ENCODE peak calls at places on chromosome 18, in nine cellular contexts. One of them, this sample, is unnamed.

GRCh38 chr18:33210575-33211189 is 229.8 kb downstream of the CCDC178 start:
- DNase-seq in activated B cell treated with CpG ODN at 0.5 μM for 24 hours: no peak
- DNase-seq in upper lobe of right lung: no peak
- DNase-seq in endothelial cell: no peak
- DNase-seq in SK-N-SH: peak; percentile 12
- DNase-seq in GM10248: no peak
- DNase-seq in Panc1: no peak
- DNase-seq in mesothelial cell of epicardium: no peak
- DNase-seq in nephron progenitor cell: peak; percentile 15
- DNase-seq in this sample: no peak

GRCh38 chr18:22699629-22700028 is 233.5 kb upstream of the RBBP8 start:
- DNase-seq in Panc1: no peak
- DNase-seq in SK-N-SH: no peak
- DNase-seq in activated B cell treated with CpG ODN at 0.5 μM for 24 hours: no peak
- DNase-seq in upper lobe of right lung: no peak
- DNase-seq in nephron progenitor cell: no peak
- DNase-seq in GM10248: no peak
- DNase-seq in mesothelial cell of epicardium: no peak
- DNase-seq in endothelial cell: no peak
- DNase-seq in this sample: no peak

GRCh38 chr18:27235218-27235870 is 50.2 kb upstream of the CHST9 start:
- DNase-seq in Panc1: no peak
- DNase-seq in SK-N-SH: no peak
- DNase-seq in GM10248: no peak
- DNase-seq in endothelial cell: no peak
- DNase-seq in upper lobe of right lung: no peak
- DNase-seq in activated B cell treated with CpG ODN at 0.5 μM for 24 hours: no peak
- DNase-seq in nephron progenitor cell: no peak
- DNase-seq in mesothelial cell of epicardium: no peak
- DNase-seq in this sample: no peak

GRCh38 chr18:8948471-8949149 is 153.9 kb upstream of the NDUFV2 start:
- DNase-seq in upper lobe of right lung: no peak
- DNase-seq in GM10248: no peak
- DNase-seq in SK-N-SH: no peak
- DNase-seq in endothelial cell: no peak
- DNase-seq in mesothelial cell of epicardium: no peak
- DNase-seq in Panc1: no peak
- DNase-seq in activated B cell treated with CpG ODN at 0.5 μM for 24 hours: no peak
- DNase-seq in nephron progenitor cell: no peak
- DNase-seq in this sample: no peak

GRCh38 chr18:78659748-78660147 is 319.9 kb upstream of the SALL3 start:
- DNase-seq in SK-N-SH: peak; percentile 59
- DNase-seq in GM10248: no peak
- DNase-seq in upper lobe of right lung: no peak
- DNase-seq in activated B cell treated with CpG ODN at 0.5 μM for 24 hours: no peak
- DNase-seq in endothelial cell: no peak
- DNase-seq in nephron progenitor cell: peak; percentile 61
- DNase-seq in Panc1: no peak
- DNase-seq in mesothelial cell of epicardium: no peak
- DNase-seq in this sample: no peak

GRCh38 chr18:78679861-78680260 is 299.8 kb upstream of the SALL3 start:
- DNase-seq in endothelial cell: no peak
- DNase-seq in upper lobe of right lung: peak; percentile 26
- DNase-seq in GM10248: no peak
- DNase-seq in nephron progenitor cell: no peak
- DNase-seq in Panc1: no peak
- DNase-seq in SK-N-SH: no peak
- DNase-seq in mesothelial cell of epicardium: no peak
- DNase-seq in activated B cell treated with CpG ODN at 0.5 μM for 24 hours: no peak
- DNase-seq in this sample: no peak

GRCh38 chr18:23494992-23495391 is 8.3 kb upstream of the RMC1 start:
- DNase-seq in SK-N-SH: no peak
- DNase-seq in activated B cell treated with CpG ODN at 0.5 μM for 24 hours: no peak
- DNase-seq in mesothelial cell of epicardium: no peak
- DNase-seq in upper lobe of right lung: no peak
- DNase-seq in nephron progenitor cell: no peak
- DNase-seq in endothelial cell: no peak
- DNase-seq in Panc1: no peak
- DNase-seq in GM10248: no peak
- DNase-seq in this sample: no peak

GRCh38 chr18:26579941-26580618 is 31.7 kb upstream of the KCTD1 start:
- DNase-seq in mesothelial cell of epicardium: no peak
- DNase-seq in upper lobe of right lung: peak; percentile 75
- DNase-seq in GM10248: no peak
- DNase-seq in Panc1: no peak
- DNase-seq in SK-N-SH: no peak
- DNase-seq in nephron progenitor cell: no peak
- DNase-seq in activated B cell treated with CpG ODN at 0.5 μM for 24 hours: no peak
- DNase-seq in endothelial cell: no peak
- DNase-seq in this sample: no peak

GRCh38 chr18:14962626-14963025 is 214.7 kb downstream of the ANKRD30B start:
- DNase-seq in endothelial cell: no peak
- DNase-seq in activated B cell treated with CpG ODN at 0.5 μM for 24 hours: no peak
- DNase-seq in upper lobe of right lung: no peak
- DNase-seq in mesothelial cell of epicardium: no peak
- DNase-seq in SK-N-SH: no peak
- DNase-seq in GM10248: no peak
- DNase-seq in Panc1: no peak
- DNase-seq in nephron progenitor cell: no peak
- DNase-seq in this sample: no peak

GRCh38 chr18:32922951-32923430 is 150.2 kb upstream of the KLHL14 start:
- DNase-seq in upper lobe of right lung: no peak
- DNase-seq in nephron progenitor cell: no peak
- DNase-seq in GM10248: no peak
- DNase-seq in SK-N-SH: no peak
- DNase-seq in Panc1: no peak
- DNase-seq in activated B cell treated with CpG ODN at 0.5 μM for 24 hours: no peak
- DNase-seq in endothelial cell: no peak
- DNase-seq in mesothelial cell of epicardium: no peak
- DNase-seq in this sample: no peak

GRCh38 chr18:4821801-4822200 is 366.7 kb upstream of the DLGAP1 start:
- DNase-seq in SK-N-SH: no peak
- DNase-seq in activated B cell treated with CpG ODN at 0.5 μM for 24 hours: no peak
- DNase-seq in GM10248: no peak
- DNase-seq in endothelial cell: no peak
- DNase-seq in Panc1: no peak
- DNase-seq in upper lobe of right lung: no peak
- DNase-seq in mesothelial cell of epicardium: no peak
- DNase-seq in nephron progenitor cell: no peak
- DNase-seq in this sample: no peak

GRCh38 chr18:9516437-9517064 is 41.2 kb downstream of the RALBP1 start:
- DNase-seq in mesothelial cell of epicardium: no peak
- DNase-seq in endothelial cell: no peak
- DNase-seq in nephron progenitor cell: peak; percentile 10
- DNase-seq in SK-N-SH: peak; percentile 63
- DNase-seq in GM10248: peak; percentile 58
- DNase-seq in Panc1: no peak
- DNase-seq in activated B cell treated with CpG ODN at 0.5 μM for 24 hours: no peak
- DNase-seq in upper lobe of right lung: no peak
- DNase-seq in this sample: no peak

GRCh38 chr18:77262655-77263470 is 13.2 kb downstream of the GALR1 start:
- DNase-seq in mesothelial cell of epicardium: no peak
- DNase-seq in endothelial cell: no peak
- DNase-seq in SK-N-SH: no peak
- DNase-seq in activated B cell treated with CpG ODN at 0.5 μM for 24 hours: no peak
- DNase-seq in Panc1: no peak
- DNase-seq in upper lobe of right lung: no peak
- DNase-seq in GM10248: no peak
- DNase-seq in nephron progenitor cell: no peak
- DNase-seq in this sample: no peak

GRCh38 chr18:13268035-13268700 is 49.6 kb downstream of the LDLRAD4 start:
- DNase-seq in upper lobe of right lung: peak; percentile 26
- DNase-seq in mesothelial cell of epicardium: no peak
- DNase-seq in endothelial cell: no peak
- DNase-seq in SK-N-SH: no peak
- DNase-seq in GM10248: no peak
- DNase-seq in Panc1: no peak
- DNase-seq in nephron progenitor cell: peak; percentile 33
- DNase-seq in activated B cell treated with CpG ODN at 0.5 μM for 24 hours: no peak
- DNase-seq in this sample: peak; percentile 36

GRCh38 chr18:26635466-26635865 is 87.1 kb upstream of the KCTD1 start:
- DNase-seq in endothelial cell: no peak
- DNase-seq in Panc1: no peak
- DNase-seq in mesothelial cell of epicardium: no peak
- DNase-seq in SK-N-SH: no peak
- DNase-seq in GM10248: no peak
- DNase-seq in upper lobe of right lung: no peak
- DNase-seq in activated B cell treated with CpG ODN at 0.5 μM for 24 hours: no peak
- DNase-seq in nephron progenitor cell: no peak
- DNase-seq in this sample: no peak

GRCh38 chr18:50836521-50836957 is 16.7 kb upstream of the MRO start:
- DNase-seq in Panc1: no peak
- DNase-seq in activated B cell treated with CpG ODN at 0.5 μM for 24 hours: no peak
- DNase-seq in SK-N-SH: no peak
- DNase-seq in mesothelial cell of epicardium: no peak
- DNase-seq in endothelial cell: no peak
- DNase-seq in GM10248: no peak
- DNase-seq in upper lobe of right lung: no peak
- DNase-seq in nephron progenitor cell: no peak
- DNase-seq in this sample: no peak

GRCh38 chr18:68399721-68400120 is 315.2 kb downstream of the TMX3 start:
- DNase-seq in upper lobe of right lung: no peak
- DNase-seq in Panc1: no peak
- DNase-seq in SK-N-SH: no peak
- DNase-seq in mesothelial cell of epicardium: no peak
- DNase-seq in endothelial cell: no peak
- DNase-seq in GM10248: no peak
- DNase-seq in nephron progenitor cell: no peak
- DNase-seq in activated B cell treated with CpG ODN at 0.5 μM for 24 hours: no peak
- DNase-seq in this sample: no peak

GRCh38 chr18:35852786-35853185 is 119.7 kb upstream of the RMP24 start:
- DNase-seq in SK-N-SH: no peak
- DNase-seq in activated B cell treated with CpG ODN at 0.5 μM for 24 hours: no peak
- DNase-seq in Panc1: no peak
- DNase-seq in nephron progenitor cell: no peak
- DNase-seq in GM10248: no peak
- DNase-seq in endothelial cell: no peak
- DNase-seq in mesothelial cell of epicardium: no peak
- DNase-seq in upper lobe of right lung: no peak
- DNase-seq in this sample: no peak

GRCh38 chr18:42087195-42087594 is 132.2 kb downstream of the PIK3C3 start:
- DNase-seq in activated B cell treated with CpG ODN at 0.5 μM for 24 hours: no peak
- DNase-seq in GM10248: no peak
- DNase-seq in mesothelial cell of epicardium: no peak
- DNase-seq in SK-N-SH: no peak
- DNase-seq in upper lobe of right lung: no peak
- DNase-seq in nephron progenitor cell: no peak
- DNase-seq in endothelial cell: no peak
- DNase-seq in Panc1: no peak
- DNase-seq in this sample: no peak

GRCh38 chr18:47710451-47710850 is 220.0 kb downstream of the SMAD2 start:
- DNase-seq in GM10248: no peak
- DNase-seq in mesothelial cell of epicardium: no peak
- DNase-seq in SK-N-SH: no peak
- DNase-seq in endothelial cell: no peak
- DNase-seq in activated B cell treated with CpG ODN at 0.5 μM for 24 hours: no peak
- DNase-seq in nephron progenitor cell: no peak
- DNase-seq in upper lobe of right lung: no peak
- DNase-seq in Panc1: no peak
- DNase-seq in this sample: no peak
- TF ChIP-seq CTCF in GM10248: no peak
- TF ChIP-seq CTCF in mesothelial cell of epicardium: no peak
- TF ChIP-seq CTCF in SK-N-SH: no peak
- TF ChIP-seq CTCF in endothelial cell: no peak
- TF ChIP-seq CTCF in activated B cell treated with CpG ODN at 0.5 μM for 24 hours: no peak
- TF ChIP-seq CTCF in nephron progenitor cell: no peak
- TF ChIP-seq CTCF in upper lobe of right lung: no peak
- TF ChIP-seq CTCF in Panc1: no peak
- TF ChIP-seq CTCF in this sample: no peak

DNA sequence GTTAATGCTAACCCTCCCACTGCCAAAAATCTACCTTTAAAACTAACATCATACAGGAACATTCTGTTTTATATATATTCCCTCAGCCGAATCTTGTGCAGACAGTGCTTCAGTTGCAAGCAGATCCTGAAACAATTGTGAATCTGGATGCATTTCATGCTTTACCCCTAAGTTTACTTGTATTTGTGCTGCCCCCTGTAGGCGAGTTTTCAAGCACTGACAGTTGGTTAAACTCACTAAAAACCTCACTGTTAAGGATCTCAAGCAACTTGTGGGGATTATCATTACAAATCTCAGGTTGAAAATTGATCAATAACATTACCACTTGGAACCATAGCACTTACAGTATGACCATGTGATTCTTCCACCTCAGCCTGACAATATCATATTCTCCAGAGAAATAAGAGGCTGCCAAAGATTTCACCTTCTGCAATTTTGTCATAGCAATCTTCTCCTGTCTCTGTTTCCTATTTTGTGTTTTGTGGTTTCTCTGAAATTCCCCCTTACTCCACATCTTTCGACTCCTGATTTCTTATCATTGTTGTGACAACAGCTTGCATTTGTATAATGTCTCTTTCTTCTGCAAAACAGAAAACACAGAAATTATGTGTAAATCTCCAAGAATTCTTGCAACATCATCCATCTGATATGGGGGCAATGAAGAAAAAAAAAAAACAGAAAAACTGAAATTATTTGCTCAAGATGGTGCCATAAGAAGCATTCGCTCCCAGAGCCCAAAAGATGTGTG is 354.6 kb upstream of the SETBP1 start:
- DNase-seq in activated B cell treated with CpG ODN at 0.5 μM for 24 hours: no peak
- DNase-seq in upper lobe of right lung: no peak
- DNase-seq in SK-N-SH: peak; percentile 42
- DNase-seq in GM10248: peak; percentile 13
- DNase-seq in mesothelial cell of epicardium: peak; percentile 56
- DNase-seq in endothelial cell: peak; percentile 69
- DNase-seq in Panc1: no peak
- DNase-seq in nephron progenitor cell: peak; percentile 72
- DNase-seq in this sample: no peak
- TF ChIP-seq CTCF in activated B cell treated with CpG ODN at 0.5 μM for 24 hours: no peak
- TF ChIP-seq CTCF in upper lobe of right lung: peak; percentile 58
- TF ChIP-seq CTCF in SK-N-SH: peak; percentile 78
- TF ChIP-seq CTCF in GM10248: peak; percentile 52
- TF ChIP-seq CTCF in mesothelial cell of epicardium: peak; percentile 59
- TF ChIP-seq CTCF in endothelial cell: peak; percentile 59
- TF ChIP-seq CTCF in Panc1: peak; percentile 10
- TF ChIP-seq CTCF in nephron progenitor cell: peak; percentile 62
- TF ChIP-seq CTCF in this sample: peak; percentile 70

DNA sequence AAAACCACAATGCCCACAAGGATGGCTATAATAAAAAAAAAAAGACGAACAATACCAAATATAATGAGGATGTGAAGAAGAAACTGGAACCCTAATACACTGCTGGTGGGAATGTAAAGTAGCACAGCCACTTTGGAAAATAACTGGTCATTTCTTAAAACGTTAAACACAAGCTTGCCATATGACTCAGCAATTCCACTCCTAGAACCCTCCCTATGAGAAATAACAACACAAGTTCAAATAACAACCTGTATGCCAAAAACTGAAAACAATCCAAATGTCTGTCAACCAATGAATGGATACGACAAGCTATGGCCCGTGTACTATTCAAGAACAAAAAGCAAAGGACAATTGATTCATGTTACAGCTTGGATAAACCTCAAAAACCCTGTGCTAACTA is 7.0 kb upstream of the ALPK2 start:
- DNase-seq in nephron progenitor cell: no peak
- DNase-seq in mesothelial cell of epicardium: no peak
- DNase-seq in SK-N-SH: no peak
- DNase-seq in Panc1: no peak
- DNase-seq in activated B cell treated with CpG ODN at 0.5 μM for 24 hours: no peak
- DNase-seq in upper lobe of right lung: no peak
- DNase-seq in endothelial cell: no peak
- DNase-seq in GM10248: no peak
- DNase-seq in this sample: no peak
- TF ChIP-seq CTCF in nephron progenitor cell: no peak
- TF ChIP-seq CTCF in mesothelial cell of epicardium: no peak
- TF ChIP-seq CTCF in SK-N-SH: no peak
- TF ChIP-seq CTCF in Panc1: no peak
- TF ChIP-seq CTCF in activated B cell treated with CpG ODN at 0.5 μM for 24 hours: no peak
- TF ChIP-seq CTCF in upper lobe of right lung: no peak
- TF ChIP-seq CTCF in endothelial cell: no peak
- TF ChIP-seq CTCF in GM10248: no peak
- TF ChIP-seq CTCF in this sample: no peak

GRCh38 chr18:39966275-39966674 is 1988.8 kb upstream of the PIK3C3 start:
- DNase-seq in Panc1: no peak
- DNase-seq in SK-N-SH: no peak
- DNase-seq in activated B cell treated with CpG ODN at 0.5 μM for 24 hours: no peak
- DNase-seq in GM10248: no peak
- DNase-seq in endothelial cell: no peak
- DNase-seq in mesothelial cell of epicardium: no peak
- DNase-seq in nephron progenitor cell: no peak
- DNase-seq in upper lobe of right lung: no peak
- DNase-seq in this sample: no peak
- TF ChIP-seq CTCF in Panc1: no peak
- TF ChIP-seq CTCF in SK-N-SH: peak; percentile 25
- TF ChIP-seq CTCF in activated B cell treated with CpG ODN at 0.5 μM for 24 hours: no peak
- TF ChIP-seq CTCF in GM10248: no peak
- TF ChIP-seq CTCF in endothelial cell: peak; percentile 79
- TF ChIP-seq CTCF in mesothelial cell of epicardium: peak; percentile 68
- TF ChIP-seq CTCF in nephron progenitor cell: peak; percentile 22
- TF ChIP-seq CTCF in upper lobe of right lung: peak; percentile 10
- TF ChIP-seq CTCF in this sample: peak; percentile 64